ENCODE peak calls at places on chromosomes 4 and X, in six cellular contexts. L, Q, H, X, J and T are unnamed samples.

GRCh38 chrX:109880629-109881028 is 122.3 kb upstream of the TMEM164 start:
- DNase-seq in L (no peak), Q (peak), H (no peak), X (no peak), J (no peak), T (no peak)

GRCh38 chr4:20544645-20545044 is 155.6 kb upstream of the PACRGL start:
- DNase-seq in L (no peak), Q (no peak), H (peak), X (peak), J (peak), T (peak)

GRCh38 chrX:150223176-150224015 is 139.7 kb upstream of the MAMLD1 start:
- DNase-seq in L (no peak), Q (no peak), H (no peak), X (no peak), J (no peak), T (no peak)

GRCh38 chr4:174425669-174426068 is 96.6 kb downstream of the HPGD start:
- DNase-seq in L (no peak), Q (no peak), H (no peak), X (no peak), J (no peak), T (no peak)

GRCh38 chr4:166400270-166400894 is 527.3 kb downstream of the TLL1 start:
- DNase-seq in L (no peak), Q (no peak), H (no peak), X (no peak), J (no peak), T (no peak)

GRCh38 chr4:87058272-87059073 is 123.7 kb downstream of the AFF1 start:
- DNase-seq in L (peak), Q (no peak), H (peak), X (no peak), J (no peak), T (no peak)

GRCh38 chr4:10123227-10124101 is 6.9 kb upstream of the WDR1 start:
- DNase-seq in L (no peak), Q (no peak), H (no peak), X (peak), J (peak), T (peak)

GRCh38 chr4:57442834-57443291 is 332.7 kb upstream of the IGFBP7 start:
- DNase-seq in L (no peak), Q (peak), H (peak), X (peak), J (peak), T (peak)

GRCh38 chrX:7889680-7890079 is 37.5 kb downstream of the PNPLA4 start:
- DNase-seq in L (no peak), Q (no peak), H (peak), X (peak), J (peak), T (peak)

GRCh38 chr4:40038972-40039371 is 17.7 kb upstream of the N4BP2 start:
- DNase-seq in L (no peak), Q (no peak), H (peak), X (peak), J (peak), T (no peak)

GRCh38 chr4:73485085-73485484 is 3.5 kb downstream of the AFM start:
- DNase-seq in L (no peak), Q (no peak), H (no peak), X (no peak), J (no peak), T (no peak)

GRCh38 chrX:87895421-87895820 is 377.8 kb downstream of the KLHL4 start:
- DNase-seq in L (no peak), Q (no peak), H (no peak), X (no peak), J (no peak), T (no peak)

GRCh38 chr4:183905081-183905592 is at the start of gene STOX2:
- DNase-seq in L (peak), Q (no peak), H (peak), X (peak), J (peak), T (peak)

GRCh38 chr4:99390060-99390459 is 37.5 kb upstream of the ADH1C start:
- DNase-seq in L (no peak), Q (no peak), H (no peak), X (peak), J (peak), T (peak)

GRCh38 chr4:85995361-85995760 is 364.5 kb downstream of the MAPK10 start:
- DNase-seq in L (no peak), Q (no peak), H (no peak), X (no peak), J (no peak), T (no peak)

GRCh38 chrX:52422884-52423283 is 54.1 kb downstream of the XAGE2 start:
- DNase-seq in L (no peak), Q (no peak), H (peak), X (peak), J (peak), T (peak)

GRCh38 chr4:65033899-65034298 is 624.6 kb upstream of the TECRL start:
- DNase-seq in L (no peak), Q (no peak), H (no peak), X (peak), J (no peak), T (peak)

GRCh38 chr4:134885436-134885835 is 683.8 kb upstream of the PABPC4L start:
- DNase-seq in L (no peak), Q (no peak), H (no peak), X (no peak), J (peak), T (peak)

GRCh38 chr4:137968956-137969709 is 273.0 kb downstream of the SLC7A11 start:
- DNase-seq in L (no peak), Q (no peak), H (no peak), X (peak), J (no peak), T (peak)

GRCh38 chr4:39048291-39048690 is 13.7 kb upstream of the KLHL5 start:
- DNase-seq in L (no peak), Q (no peak), H (peak), X (no peak), J (peak), T (no peak)

GRCh38 chr4:160182727-160183126 is 1079.8 kb downstream of the RAPGEF2 start:
- DNase-seq in L (no peak), Q (no peak), H (no peak), X (no peak), J (no peak), T (no peak)

DNA sequence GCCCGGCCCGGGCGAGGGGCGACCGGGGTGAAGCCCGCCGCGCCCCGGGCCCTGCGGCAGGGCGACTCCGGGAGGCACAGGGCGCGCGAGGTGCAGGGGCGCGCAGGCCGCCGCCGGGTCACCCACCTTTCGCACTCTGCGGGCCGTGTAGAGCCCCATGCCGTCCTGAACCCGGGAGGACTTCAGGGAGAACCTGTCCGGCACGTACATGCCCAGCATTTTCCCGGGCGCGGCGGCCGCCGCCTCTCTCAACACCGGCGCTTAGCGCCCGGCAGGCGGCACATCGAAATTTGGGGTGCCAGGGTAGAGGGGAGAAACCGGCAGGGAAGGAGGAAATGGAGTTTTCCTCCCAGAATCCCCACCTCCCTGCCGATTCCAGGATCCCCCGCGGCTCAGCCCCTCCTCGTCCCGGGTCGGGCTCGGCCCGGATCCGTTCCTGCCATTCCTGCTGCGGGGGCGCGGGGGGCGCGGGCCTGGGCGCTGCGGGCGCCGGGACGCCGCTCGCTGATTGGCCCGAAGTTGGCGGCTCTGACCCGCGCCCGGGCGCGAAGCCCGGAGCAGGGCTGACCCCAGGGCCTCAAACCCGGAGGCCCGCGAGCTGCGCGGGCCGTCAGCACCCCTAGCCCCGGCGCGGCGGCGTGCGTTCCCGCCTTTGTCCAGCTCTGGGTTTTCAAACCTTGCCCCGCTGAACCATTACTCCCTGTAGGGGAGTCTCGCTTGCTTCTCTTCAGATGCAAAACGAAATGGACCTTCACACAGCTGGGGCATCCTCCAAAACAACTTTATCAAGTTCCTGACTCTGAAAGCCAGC is at the start of gene PRDM5:
- DNase-seq in L (peak), Q (peak), H (peak), X (peak), J (peak), T (peak)
- TF ChIP-seq CTCF in L (no peak), Q (no peak), H (peak), X (peak), J (peak), T (peak)

DNA sequence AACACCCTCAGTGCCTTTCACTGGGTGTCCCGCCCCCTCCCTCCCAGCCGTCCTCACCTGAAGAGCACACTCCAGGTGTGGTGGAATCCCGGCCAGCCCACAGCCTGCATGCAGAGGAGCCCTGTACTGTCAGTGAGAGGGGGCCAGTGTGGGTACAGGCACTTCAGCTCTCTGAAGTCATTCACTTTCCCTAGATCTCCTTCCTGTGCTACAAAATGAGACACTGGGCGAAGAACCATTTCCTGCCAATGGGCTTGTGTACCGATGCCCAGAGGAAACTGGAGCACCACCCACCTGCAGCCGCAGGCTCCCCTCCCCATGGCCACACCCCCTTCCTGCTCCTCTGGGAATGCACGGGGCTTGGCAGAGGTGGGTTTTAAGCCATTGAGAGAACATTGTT is 73.9 kb upstream of the C4orf50 start:
- DNase-seq in L (no peak), Q (no peak), H (no peak), X (no peak), J (no peak), T (no peak)
- TF ChIP-seq CTCF in L (no peak), Q (no peak), H (no peak), X (no peak), J (no peak), T (no peak)

GRCh38 chr4:129145222-129145730 is 49.3 kb downstream of the C4orf33 start:
- DNase-seq in L (no peak), Q (no peak), H (no peak), X (no peak), J (no peak), T (no peak)

GRCh38 chr4:129144755-129145206 is 48.8 kb downstream of the C4orf33 start:
- DNase-seq in L (no peak), Q (no peak), H (no peak), X (no peak), J (no peak), T (peak)

GRCh38 chr4:129143359-129143758 is 47.4 kb downstream of the C4orf33 start:
- DNase-seq in L (no peak), Q (no peak), H (no peak), X (no peak), J (no peak), T (no peak)

GRCh38 chr4:129148892-129149291 is 52.9 kb downstream of the C4orf33 start:
- DNase-seq in L (no peak), Q (no peak), H (no peak), X (no peak), J (no peak), T (no peak)

GRCh38 chr4:129146639-129147038 is 50.7 kb downstream of the C4orf33 start:
- DNase-seq in L (no peak), Q (no peak), H (no peak), X (no peak), J (no peak), T (no peak)
- TF ChIP-seq CTCF in L (no peak), Q (no peak), H (no peak), X (no peak), J (no peak), T (no peak)

GRCh38 chr4:8045909-8046308 is 106.2 kb upstream of the AFAP1 start:
- DNase-seq in L (no peak), Q (no peak), H (no peak), X (no peak), J (no peak), T (no peak)
- TF ChIP-seq CTCF in L (no peak), Q (no peak), H (no peak), X (no peak), J (no peak), T (no peak)

GRCh38 chr4:130808492-130808891 is 1712.5 kb downstream of the C4orf33 start:
- DNase-seq in L (no peak), Q (no peak), H (peak), X (peak), J (peak), T (peak)
- TF ChIP-seq CTCF in L (peak), Q (peak), H (no peak), X (peak), J (no peak), T (peak)

GRCh38 chr4:2910409-2910808 is 52.8 kb downstream of the NOP14 start:
- DNase-seq in L (no peak), Q (no peak), H (no peak), X (no peak), J (no peak), T (no peak)
- TF ChIP-seq CTCF in L (no peak), Q (no peak), H (peak), X (no peak), J (no peak), T (peak)

GRCh38 chr4:81472249-81473085 is 760 bp upstream of the RASGEF1B start:
- DNase-seq in L (no peak), Q (peak), H (no peak), X (peak), J (peak), T (peak)
- TF ChIP-seq CTCF in L (peak), Q (no peak), H (peak), X (peak), J (peak), T (peak)

GRCh38 chr4:26061248-26061986 is 147.4 kb downstream of the SMIM20 start:
- DNase-seq in L (no peak), Q (peak), H (peak), X (peak), J (peak), T (peak)
- TF ChIP-seq CTCF in L (peak), Q (peak), H (peak), X (peak), J (peak), T (peak)

GRCh38 chr4:128428397-128428796 is 140.8 kb upstream of the PGRMC2 start:
- DNase-seq in L (no peak), Q (no peak), H (no peak), X (no peak), J (no peak), T (no peak)

GRCh38 chr4:128424524-128425195 is 137.0 kb upstream of the PGRMC2 start:
- DNase-seq in L (no peak), Q (no peak), H (peak), X (no peak), J (peak), T (peak)

DNA sequence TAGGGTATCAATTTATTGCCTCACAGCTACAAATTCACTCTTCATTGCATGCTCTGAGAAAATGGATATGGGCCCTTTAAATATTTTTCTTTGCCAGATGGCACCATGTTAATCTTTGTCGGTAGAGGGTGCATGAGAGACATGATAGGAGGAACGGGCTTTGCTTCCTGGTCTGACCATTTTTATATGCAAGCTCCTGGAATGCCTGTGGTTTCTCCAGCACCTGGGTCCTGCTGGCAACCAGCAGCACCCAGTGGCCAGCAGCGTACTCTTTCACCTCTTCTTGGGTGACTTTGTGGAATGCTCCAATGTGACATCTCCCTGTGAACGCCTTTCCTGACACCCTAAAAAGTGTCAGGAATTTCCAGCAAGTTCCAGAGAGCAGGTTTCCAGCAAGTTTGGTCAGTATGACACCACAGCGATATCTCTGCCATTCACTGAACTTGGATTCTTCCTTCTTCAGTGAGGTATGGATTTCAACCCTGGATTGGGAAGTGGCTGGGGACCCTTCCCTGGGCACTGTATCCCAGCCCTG is 140.3 kb upstream of the PGRMC2 start:
- DNase-seq in L (peak), Q (no peak), H (peak), X (peak), J (peak), T (peak)
- TF ChIP-seq CTCF in L (peak), Q (no peak), H (peak), X (peak), J (peak), T (peak)

GRCh38 chr4:54427826-54428225 is 198.7 kb downstream of the PDGFRA start:
- DNase-seq in L (no peak), Q (no peak), H (no peak), X (no peak), J (no peak), T (no peak)

GRCh38 chr4:54428940-54429339 is 199.8 kb downstream of the PDGFRA start:
- DNase-seq in L (no peak), Q (no peak), H (no peak), X (no peak), J (no peak), T (no peak)

GRCh38 chr4:54433686-54434085 is 204.6 kb downstream of the PDGFRA start:
- DNase-seq in L (no peak), Q (no peak), H (peak), X (peak), J (peak), T (peak)
- TF ChIP-seq CTCF in L (peak), Q (no peak), H (peak), X (peak), J (peak), T (peak)